ENCODE peak calls at places on chromosomes 11 and 22, in nine cellular contexts. A is left ventricle myocardium inferior; I is neuronal stem cell; E is fibroblast of lung; O is hippocampal formation; Y is HS-5; H is WTC11; V is activated CD8-positive, alpha-beta T cell treated with anti-CD3 and anti-CD28 coated beads, Interleukin-2, amount 10 ng/mL, durations not matched to agents 7 days and 5 days; N is C1 segment of cervical spinal cord. T is an unnamed sample.

GRCh38 chr11:57311109-57311936 is 13.4 kb downstream of the TNKS1BP1 start:
- DNase-seq in O (peak), A (peak), I (peak), V (peak), Y (peak), N (peak), E (peak), H (peak), T (peak)

GRCh38 chr11:62694455-62695167 is 5.3 kb upstream of the LRRN4CL start:
- DNase-seq in N (peak), E (peak), I (peak), O (peak), V (peak), Y (no peak), H (peak), A (peak), T (peak)

GRCh38 chr22:39135092-39135896 is 17.2 kb downstream of the CBX7 start:
- DNase-seq in E (peak), V (peak), H (peak), I (no peak), A (peak), N (no peak), Y (no peak), O (no peak), T (no peak)

GRCh38 chr22:39434243-39434653 is 22.6 kb upstream of the MGAT3 start:
- DNase-seq in E (no peak), A (peak), H (no peak), I (no peak), Y (no peak), N (peak), O (peak), V (no peak), T (peak)

GRCh38 chr11:102940714-102941588 is 14.6 kb downstream of the MMP13 start:
- DNase-seq in E (peak), I (peak), Y (peak), V (peak), H (peak), O (no peak), N (no peak), A (no peak), T (no peak)

GRCh38 chr11:61129608-61130523 is 27.6 kb downstream of the CD5 start:
- DNase-seq in A (peak), Y (peak), E (peak), I (peak), V (peak), N (no peak), O (no peak), H (peak), T (no peak)

GRCh38 chr22:24506802-24507438 is 11.8 kb downstream of the UPB1 start:
- DNase-seq in N (no peak), E (peak), Y (no peak), I (no peak), O (no peak), A (no peak), V (no peak), H (no peak), T (no peak)

GRCh38 chr22:23075525-23076216 is 5.4 kb downstream of the GNAZ start:
- DNase-seq in H (no peak), Y (no peak), N (no peak), E (no peak), V (no peak), I (no peak), O (no peak), A (no peak), T (no peak)

GRCh38 chr11:95359756-95360155 is 128.8 kb upstream of the SESN3 start:
- DNase-seq in E (no peak), H (no peak), N (no peak), O (no peak), I (no peak), Y (no peak), A (no peak), V (no peak), T (no peak)

GRCh38 chr11:41789376-41789775 is 329.9 kb upstream of the LRRC4C start:
- DNase-seq in V (no peak), A (no peak), I (no peak), O (no peak), E (no peak), H (no peak), Y (no peak), N (no peak), T (no peak)

GRCh38 chr11:45660717-45661416 is 4.6 kb downstream of the CHST1 start:
- DNase-seq in N (no peak), A (no peak), Y (no peak), O (no peak), H (no peak), I (no peak), V (no peak), E (no peak), T (no peak)

GRCh38 chr11:70824590-70825300 is 426.4 kb downstream of the CTTN start:
- DNase-seq in A (no peak), Y (no peak), E (no peak), V (no peak), O (no peak), N (no peak), H (no peak), I (no peak), T (no peak)

GRCh38 chr22:32904044-32904443 is 102.5 kb downstream of the TIMP3 start:
- DNase-seq in V (no peak), O (peak), A (no peak), I (peak), E (peak), H (peak), Y (no peak), N (no peak), T (no peak)

GRCh38 chr22:29112102-29112501 is 39.3 kb downstream of the KREMEN1 start:
- DNase-seq in E (no peak), Y (no peak), I (no peak), O (no peak), N (no peak), V (no peak), H (no peak), A (no peak), T (no peak)

GRCh38 chr11:92163879-92164278 is 60.7 kb upstream of the FAT3 start:
- DNase-seq in O (no peak), A (no peak), V (no peak), H (no peak), E (no peak), N (no peak), I (no peak), Y (no peak), T (no peak)

GRCh38 chr22:24061124-24061684 is 50.1 kb downstream of the CABIN1 start:
- DNase-seq in A (no peak), E (no peak), H (no peak), I (no peak), Y (no peak), N (no peak), O (no peak), V (no peak), T (no peak)

GRCh38 chr22:41619979-41620645 is 731 bp downstream of the DESI1 start:
- DNase-seq in I (peak), N (no peak), H (peak), E (no peak), O (no peak), Y (no peak), V (peak), A (peak), T (peak)

GRCh38 chr11:36010010-36010740 is 66.3 kb downstream of the LDLRAD3 start:
- DNase-seq in E (peak), A (no peak), I (no peak), Y (peak), V (no peak), O (no peak), H (no peak), N (no peak), T (no peak)

GRCh38 chr11:127247261-127247660 is 246.7 kb upstream of the KIRREL3 start:
- DNase-seq in O (no peak), I (no peak), E (no peak), V (no peak), N (no peak), A (no peak), Y (no peak), H (no peak), T (no peak)

GRCh38 chr22:30426395-30427353 is 1.1 kb downstream of the MTFP1 start:
- DNase-seq in O (no peak), I (peak), V (peak), E (peak), H (peak), Y (no peak), N (peak), A (peak), T (peak)

GRCh38 chr11:76839326-76839725 is 21.4 kb upstream of the ACER3 start:
- DNase-seq in I (no peak), Y (no peak), E (no peak), H (no peak), V (no peak), N (no peak), O (no peak), A (no peak), T (no peak)

GRCh38 chr11:15471709-15472404 is 357.1 kb downstream of the INSC start:
- DNase-seq in O (no peak), I (no peak), V (no peak), H (no peak), E (no peak), Y (no peak), N (no peak), A (no peak), T (no peak)

GRCh38 chr11:93016595-93016994 is 47.1 kb downstream of the MTNR1B start:
- DNase-seq in E (no peak), A (no peak), I (no peak), O (no peak), V (no peak), N (no peak), Y (no peak), H (no peak), T (no peak)

GRCh38 chr22:33803371-33803770 is 116.9 kb downstream of the LARGE1 start:
- DNase-seq in O (no peak), E (peak), N (no peak), A (no peak), I (no peak), H (no peak), Y (no peak), V (no peak), T (no peak)

GRCh38 chr11:62671604-62672528 is at the start of the genes LBHD1 and UQCC3:
- DNase-seq in Y (peak), A (peak), H (peak), O (peak), V (peak), I (peak), E (peak), N (peak), T (peak)

GRCh38 chr11:85723088-85723487 is 37.1 kb upstream of the CCDC89 start:
- DNase-seq in A (no peak), N (no peak), E (no peak), I (no peak), H (no peak), Y (no peak), V (no peak), O (no peak), T (no peak)

GRCh38 chr22:40572976-40573375 is 63.5 kb downstream of the MRTFA start:
- DNase-seq in O (no peak), N (no peak), V (no peak), Y (no peak), I (no peak), E (no peak), H (no peak), A (no peak), T (no peak)

GRCh38 chr11:128342511-128343133 is 244.7 kb downstream of the ETS1 start:
- DNase-seq in N (no peak), A (peak), Y (peak), E (peak), I (no peak), H (no peak), V (peak), O (no peak), T (no peak)

GRCh38 chr22:39144101-39144815 is 8.2 kb downstream of the CBX7 start:
- DNase-seq in O (no peak), N (no peak), E (peak), Y (no peak), I (no peak), V (peak), H (no peak), A (no peak), T (no peak)

T was measured in hypothalamus.